ENCODE peak calls at places on chromosomes 13 and 19, in five cellular contexts. One of them, this sample, is unnamed.

GRCh38 chr19:15280915-15281683 is 48.9 kb upstream of the EPHX3 start:
- DNase-seq in GM12865: no peak
- DNase-seq in RWPE1: peak; percentile 65
- DNase-seq in H1: no peak
- DNase-seq in AG10803: peak; percentile 90
- DNase-seq in this sample: peak; percentile 91

GRCh38 chr13:93169980-93170379 is 56.6 kb upstream of the GPC6 start:
- DNase-seq in GM12865: no peak
- DNase-seq in RWPE1: peak; percentile 38
- DNase-seq in H1: no peak
- DNase-seq in AG10803: peak; percentile 46
- DNase-seq in this sample: peak; percentile 93

GRCh38 chr19:36160821-36161596 is 8.8 kb upstream of the COX7A1 start:
- DNase-seq in GM12865: no peak
- DNase-seq in RWPE1: no peak
- DNase-seq in H1: no peak
- DNase-seq in AG10803: no peak
- DNase-seq in this sample: no peak

GRCh38 chr13:100589178-100589725 is 663 bp upstream of the GGACT start:
- DNase-seq in GM12865: no peak
- DNase-seq in RWPE1: no peak
- DNase-seq in H1: no peak
- DNase-seq in AG10803: no peak
- DNase-seq in this sample: no peak

GRCh38 chr19:17778621-17779280 is 16.2 kb upstream of the B3GNT3 start:
- DNase-seq in GM12865: no peak
- DNase-seq in RWPE1: no peak
- DNase-seq in H1: no peak
- DNase-seq in AG10803: no peak
- DNase-seq in this sample: no peak

GRCh38 chr13:93496985-93497673 is 270.5 kb downstream of the GPC6 start:
- DNase-seq in GM12865: no peak
- DNase-seq in RWPE1: no peak
- DNase-seq in H1: no peak
- DNase-seq in AG10803: no peak
- DNase-seq in this sample: no peak

GRCh38 chr19:18897108-18898029 is 1.4 kb upstream of the CERS1 start:
- DNase-seq in GM12865: no peak
- DNase-seq in RWPE1: no peak
- DNase-seq in H1: no peak
- DNase-seq in AG10803: no peak
- DNase-seq in this sample: no peak

GRCh38 chr13:22040810-22041364 is 370.0 kb downstream of the FGF9 start:
- DNase-seq in GM12865: no peak
- DNase-seq in RWPE1: no peak
- DNase-seq in H1: peak; percentile 54
- DNase-seq in AG10803: no peak
- DNase-seq in this sample: no peak

GRCh38 chr19:6056282-6056741 is 54.0 kb downstream of the RFX2 start:
- DNase-seq in GM12865: no peak
- DNase-seq in RWPE1: no peak
- DNase-seq in H1: no peak
- DNase-seq in AG10803: no peak
- DNase-seq in this sample: no peak

GRCh38 chr13:113837554-113838355 is 26.1 kb downstream of the GAS6 start:
- DNase-seq in GM12865: peak; percentile 47
- DNase-seq in RWPE1: peak; percentile 93
- DNase-seq in H1: no peak
- DNase-seq in AG10803: peak; percentile 99
- DNase-seq in this sample: peak; percentile 99

GRCh38 chr13:26476111-26476743 is 81.3 kb upstream of the WASF3 start:
- DNase-seq in GM12865: no peak
- DNase-seq in RWPE1: no peak
- DNase-seq in H1: peak; percentile 76
- DNase-seq in AG10803: peak; percentile 71
- DNase-seq in this sample: no peak

GRCh38 chr19:46431824-46432223 is 3.1 kb upstream of the PNMA8C start:
- DNase-seq in GM12865: peak; percentile 7
- DNase-seq in RWPE1: no peak
- DNase-seq in H1: peak; percentile 76
- DNase-seq in AG10803: no peak
- DNase-seq in this sample: no peak
- TF ChIP-seq CTCF in GM12865: peak; percentile 11
- TF ChIP-seq CTCF in RWPE1: no peak
- TF ChIP-seq CTCF in H1: peak; percentile 68
- TF ChIP-seq CTCF in AG10803: peak; percentile 16
- TF ChIP-seq CTCF in this sample: no peak

GRCh38 chr19:11552666-11553372 is 6.2 kb downstream of the ELOF1 start:
- DNase-seq in GM12865: no peak
- DNase-seq in RWPE1: no peak
- DNase-seq in H1: no peak
- DNase-seq in AG10803: no peak
- DNase-seq in this sample: no peak

GRCh38 chr19:11549386-11549953 is 9.6 kb downstream of the ELOF1 start:
- DNase-seq in GM12865: no peak
- DNase-seq in RWPE1: no peak
- DNase-seq in H1: no peak
- DNase-seq in AG10803: no peak
- DNase-seq in this sample: no peak

GRCh38 chr19:11554160-11554559 is 4.9 kb downstream of the ELOF1 start:
- DNase-seq in GM12865: peak; percentile 83
- DNase-seq in RWPE1: no peak
- DNase-seq in H1: no peak
- DNase-seq in AG10803: no peak
- DNase-seq in this sample: no peak

GRCh38 chr19:11550265-11550664 is 8.8 kb downstream of the ELOF1 start:
- DNase-seq in GM12865: no peak
- DNase-seq in RWPE1: no peak
- DNase-seq in H1: no peak
- DNase-seq in AG10803: no peak
- DNase-seq in this sample: no peak

DNA sequence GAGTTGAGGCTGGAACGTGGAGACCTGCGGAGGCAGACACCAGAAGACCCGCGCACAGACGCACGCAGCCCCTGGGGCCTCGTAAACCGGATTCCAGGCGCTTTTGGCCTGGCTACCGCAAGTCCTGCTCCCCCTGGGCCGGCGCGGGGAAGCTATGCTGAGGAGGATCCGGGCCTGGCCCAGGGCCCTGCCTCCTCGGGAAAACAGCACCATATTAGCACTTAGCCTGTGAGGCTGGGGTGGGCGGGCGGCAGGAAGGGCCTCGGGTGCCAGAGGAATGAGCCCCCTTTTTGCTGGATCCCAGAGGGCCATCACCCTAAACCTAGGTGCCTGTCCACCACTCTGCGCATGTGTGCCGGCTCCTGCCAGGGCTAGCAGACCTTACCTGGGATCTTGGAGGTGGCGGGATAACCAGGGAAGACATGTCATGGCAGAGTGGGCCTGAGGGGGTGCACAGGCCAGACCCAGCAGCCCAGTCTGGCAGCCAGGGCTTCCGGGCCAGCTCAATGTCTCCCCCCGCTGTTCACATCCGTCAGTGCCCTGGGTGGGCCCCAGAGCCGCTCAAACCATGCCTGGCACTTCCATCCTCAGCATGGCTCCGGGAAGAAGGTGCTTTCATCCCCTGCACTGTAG is 7.3 kb downstream of the ELOF1 start:
- DNase-seq in GM12865: no peak
- DNase-seq in RWPE1: no peak
- DNase-seq in H1: peak; percentile 83
- DNase-seq in AG10803: no peak
- DNase-seq in this sample: no peak
- TF ChIP-seq CTCF in GM12865: peak; percentile 37
- TF ChIP-seq CTCF in RWPE1: no peak
- TF ChIP-seq CTCF in H1: peak; percentile 91
- TF ChIP-seq CTCF in AG10803: peak; percentile 36
- TF ChIP-seq CTCF in this sample: no peak

DNA sequence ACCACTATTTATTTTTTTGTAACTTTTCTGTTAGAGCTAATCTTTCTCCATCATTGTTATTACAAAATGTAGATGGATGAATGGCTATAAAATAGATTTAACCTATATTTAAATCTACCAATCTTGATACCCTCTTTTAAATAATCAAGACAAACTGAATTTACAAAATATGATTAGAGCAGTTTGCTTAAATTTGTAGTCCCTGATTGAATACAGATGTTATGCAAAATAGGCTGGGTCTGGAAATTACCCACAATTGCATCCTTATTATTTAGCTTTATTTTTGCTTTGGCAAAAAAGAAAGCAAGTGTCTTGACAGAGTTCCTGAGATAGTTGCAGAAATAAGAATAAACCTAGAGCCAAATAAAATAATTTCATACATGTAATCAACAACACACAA is 352.8 kb downstream of the KLF12 start:
- DNase-seq in GM12865: no peak
- DNase-seq in RWPE1: no peak
- DNase-seq in H1: no peak
- DNase-seq in AG10803: peak; percentile 29
- DNase-seq in this sample: no peak
- TF ChIP-seq CTCF in GM12865: no peak
- TF ChIP-seq CTCF in RWPE1: no peak
- TF ChIP-seq CTCF in H1: no peak
- TF ChIP-seq CTCF in AG10803: no peak
- TF ChIP-seq CTCF in this sample: no peak

GRCh38 chr19:13803038-13803437 is 7.8 kb downstream of the ZSWIM4 start:
- DNase-seq in GM12865: no peak
- DNase-seq in RWPE1: no peak
- DNase-seq in H1: no peak
- DNase-seq in AG10803: no peak
- DNase-seq in this sample: no peak

GRCh38 chr19:13807421-13808021 is 12.3 kb downstream of the ZSWIM4 start:
- DNase-seq in GM12865: no peak
- DNase-seq in RWPE1: no peak
- DNase-seq in H1: no peak
- DNase-seq in AG10803: no peak
- DNase-seq in this sample: no peak

GRCh38 chr19:13806728-13807127 is 11.5 kb downstream of the ZSWIM4 start:
- DNase-seq in GM12865: no peak
- DNase-seq in RWPE1: no peak
- DNase-seq in H1: no peak
- DNase-seq in AG10803: no peak
- DNase-seq in this sample: no peak

GRCh38 chr19:13808856-13809255 is 13.6 kb downstream of the ZSWIM4 start:
- DNase-seq in GM12865: no peak
- DNase-seq in RWPE1: no peak
- DNase-seq in H1: no peak
- DNase-seq in AG10803: no peak
- DNase-seq in this sample: no peak

DNA sequence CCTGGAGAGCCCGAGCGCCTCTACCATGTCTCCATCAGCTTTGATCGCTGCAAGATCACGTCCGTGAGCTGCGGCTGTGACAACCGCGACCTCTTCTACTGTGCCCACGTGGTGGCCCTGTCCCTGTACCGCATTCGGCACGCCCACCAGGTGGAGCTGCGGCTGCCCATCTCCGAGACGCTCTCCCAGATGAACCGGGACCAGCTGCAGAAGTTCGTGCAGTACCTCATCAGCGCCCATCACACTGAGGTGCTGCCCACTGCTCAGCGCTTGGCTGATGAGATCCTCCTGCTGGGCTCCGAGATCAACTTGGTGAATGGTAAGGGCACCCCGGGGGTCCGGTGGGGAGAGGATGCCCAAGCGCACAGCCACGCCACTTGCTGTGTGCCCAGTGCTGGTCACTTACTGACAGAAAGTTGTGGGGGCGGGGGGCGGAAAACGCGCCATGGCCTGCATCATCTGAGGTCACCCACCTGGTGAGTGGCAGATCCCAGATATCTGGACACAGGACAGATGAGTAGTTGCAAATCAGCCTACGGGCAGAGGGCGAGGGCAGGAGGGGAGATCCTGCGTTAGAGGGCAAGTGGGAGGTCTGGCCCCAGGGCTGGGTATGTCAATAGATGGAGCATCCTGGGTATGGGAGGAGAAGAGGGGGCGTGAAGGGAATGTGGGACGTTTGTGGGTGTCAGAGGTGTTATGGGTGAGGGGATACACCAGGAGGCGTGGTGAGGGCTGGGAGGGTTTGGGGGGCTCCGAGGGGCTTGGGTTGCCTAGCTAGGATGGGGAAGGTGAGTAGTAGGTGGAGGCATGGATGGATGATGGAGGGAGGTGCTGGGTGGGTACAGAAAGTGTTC is 9.8 kb downstream of the ZSWIM4 start:
- DNase-seq in GM12865: no peak
- DNase-seq in RWPE1: no peak
- DNase-seq in H1: peak; percentile 82
- DNase-seq in AG10803: no peak
- DNase-seq in this sample: no peak
- TF ChIP-seq CTCF in GM12865: no peak
- TF ChIP-seq CTCF in RWPE1: no peak
- TF ChIP-seq CTCF in H1: peak; percentile 92
- TF ChIP-seq CTCF in AG10803: peak; percentile 11
- TF ChIP-seq CTCF in this sample: no peak

GRCh38 chr13:104900186-104900817 is 1635.2 kb downstream of the EFNB2 start:
- DNase-seq in GM12865: no peak
- DNase-seq in RWPE1: no peak
- DNase-seq in H1: no peak
- DNase-seq in AG10803: no peak
- DNase-seq in this sample: no peak

GRCh38 chr13:104898484-104898883 is 1637.0 kb downstream of the EFNB2 start:
- DNase-seq in GM12865: no peak
- DNase-seq in RWPE1: no peak
- DNase-seq in H1: no peak
- DNase-seq in AG10803: no peak
- DNase-seq in this sample: no peak
- TF ChIP-seq CTCF in GM12865: no peak
- TF ChIP-seq CTCF in RWPE1: no peak
- TF ChIP-seq CTCF in H1: no peak
- TF ChIP-seq CTCF in AG10803: no peak
- TF ChIP-seq CTCF in this sample: no peak

GRCh38 chr19:30927705-30928104 is 421.5 kb downstream of the TSHZ3 start:
- DNase-seq in GM12865: no peak
- DNase-seq in RWPE1: no peak
- DNase-seq in H1: no peak
- DNase-seq in AG10803: no peak
- DNase-seq in this sample: no peak

GRCh38 chr19:30936276-30936675 is 413.0 kb downstream of the TSHZ3 start:
- DNase-seq in GM12865: no peak
- DNase-seq in RWPE1: no peak
- DNase-seq in H1: no peak
- DNase-seq in AG10803: no peak
- DNase-seq in this sample: no peak

GRCh38 chr19:30932854-30933253 is 416.4 kb downstream of the TSHZ3 start:
- DNase-seq in GM12865: no peak
- DNase-seq in RWPE1: no peak
- DNase-seq in H1: no peak
- DNase-seq in AG10803: no peak
- DNase-seq in this sample: no peak

DNA sequence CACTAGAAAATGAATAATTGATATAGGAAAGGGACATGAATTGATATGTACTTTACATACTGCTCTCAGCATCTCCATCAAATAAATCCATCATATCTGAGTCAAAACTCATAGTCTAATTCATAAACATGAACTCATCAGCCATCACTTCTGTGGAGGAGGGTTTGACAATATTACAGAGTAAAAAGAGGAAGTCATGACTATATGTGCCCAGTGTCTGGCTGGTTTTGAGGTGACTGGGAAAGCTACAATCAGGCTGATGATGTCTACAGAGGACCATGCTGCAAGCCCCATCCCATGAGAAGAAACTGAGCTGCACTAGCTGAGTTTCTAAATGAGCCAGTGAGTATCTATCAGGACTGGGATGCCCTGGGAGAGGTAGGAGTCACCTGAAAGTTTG is 417.9 kb downstream of the TSHZ3 start:
- DNase-seq in GM12865: no peak
- DNase-seq in RWPE1: no peak
- DNase-seq in H1: no peak
- DNase-seq in AG10803: no peak
- DNase-seq in this sample: no peak
- TF ChIP-seq CTCF in GM12865: no peak
- TF ChIP-seq CTCF in RWPE1: no peak
- TF ChIP-seq CTCF in H1: no peak
- TF ChIP-seq CTCF in AG10803: no peak
- TF ChIP-seq CTCF in this sample: no peak